ENCODE peak calls at places on chromosomes 1 and 21, in nine cellular contexts. G is cardiac muscle cell; D is mesendoderm; L is suprapubic skin; H is BE2C; X is fibroblast of lung; Q is pancreas; A is CD8-positive, alpha-beta T cell; M is small intestine. R is an unnamed sample. For H3K27me3 and H3K4me1, the result is how much of the 10 kb centered on the place peaks cover.

GRCh38 chr1:35715568-35716002 is 3.1 kb downstream of the C1orf216 start:
- DNase-seq in M (peak), D (peak), A (peak), Q (peak), G (peak), L (peak), H (peak), X (peak), R (peak)

GRCh38 chr1:111576547-111576946 is 43.0 kb upstream of the RAP1A start:
- DNase-seq in D (no peak), A (no peak), X (no peak), G (no peak), Q (peak), M (peak), L (no peak), H (no peak), R (no peak)

GRCh38 chr21:42674351-42674940 is 21.0 kb downstream of the PDE9A start:
- DNase-seq in D (peak), M (no peak), A (no peak), G (peak), X (peak), H (peak), Q (no peak), L (no peak), R (no peak)

GRCh38 chr21:14013056-14013603 is 197.6 kb downstream of the LIPI start:
- DNase-seq in M (no peak), L (no peak), D (no peak), X (no peak), H (no peak), Q (no peak), G (no peak), A (no peak), R (no peak)

GRCh38 chr1:150002217-150002616 is 8.3 kb downstream of the OTUD7B start:
- DNase-seq in D (no peak), G (no peak), L (no peak), X (no peak), A (no peak), M (no peak), Q (no peak), H (no peak), R (no peak)

GRCh38 chr1:6082430-6082971 is 36.8 kb downstream of the KCNAB2 start:
- DNase-seq in H (peak), D (peak), M (peak), A (no peak), Q (no peak), X (peak), G (peak), L (no peak), R (no peak)

GRCh38 chr1:160428655-160429054 is 28.3 kb downstream of the VANGL2 start:
- DNase-seq in X (peak), M (peak), G (peak), D (peak), Q (peak), H (peak), A (peak), L (no peak), R (no peak)

GRCh38 chr1:153122831-153123421 is 9.6 kb upstream of the SPRR2F start:
- DNase-seq in A (no peak), G (no peak), M (no peak), Q (peak), L (no peak), D (peak), H (no peak), X (no peak), R (peak)

GRCh38 chr1:23634840-23635642 is 56.6 kb upstream of the RPL11 start:
- DNase-seq in Q (peak), A (peak), X (peak), L (peak), G (peak), M (peak), D (peak), H (peak), R (no peak)

GRCh38 chr21:45836268-45836655 is 145.3 kb upstream of the COL6A1 start:
- DNase-seq in A (no peak), G (peak), L (no peak), Q (no peak), H (peak), X (peak), M (no peak), D (no peak), R (no peak)

GRCh38 chr1:39727932-39728317 is 10.8 kb upstream of the PPIE start:
- DNase-seq in D (no peak), Q (no peak), H (no peak), X (no peak), L (no peak), A (no peak), G (no peak), M (no peak), R (no peak)

GRCh38 chr1:39729842-39730241 is 8.8 kb upstream of the PPIE start:
- DNase-seq in L (no peak), M (no peak), A (no peak), X (no peak), H (no peak), Q (no peak), D (no peak), G (peak), R (no peak)

GRCh38 chr1:39726600-39726999 is 12.1 kb upstream of the PPIE start:
- DNase-seq in A (no peak), M (no peak), Q (no peak), X (no peak), L (no peak), D (no peak), H (no peak), G (no peak), R (no peak)

GRCh38 chr1:39729030-39729429 is 9.7 kb upstream of the PPIE start:
- DNase-seq in A (no peak), Q (no peak), M (no peak), D (no peak), G (peak), X (no peak), H (no peak), L (no peak), R (peak)

DNA sequence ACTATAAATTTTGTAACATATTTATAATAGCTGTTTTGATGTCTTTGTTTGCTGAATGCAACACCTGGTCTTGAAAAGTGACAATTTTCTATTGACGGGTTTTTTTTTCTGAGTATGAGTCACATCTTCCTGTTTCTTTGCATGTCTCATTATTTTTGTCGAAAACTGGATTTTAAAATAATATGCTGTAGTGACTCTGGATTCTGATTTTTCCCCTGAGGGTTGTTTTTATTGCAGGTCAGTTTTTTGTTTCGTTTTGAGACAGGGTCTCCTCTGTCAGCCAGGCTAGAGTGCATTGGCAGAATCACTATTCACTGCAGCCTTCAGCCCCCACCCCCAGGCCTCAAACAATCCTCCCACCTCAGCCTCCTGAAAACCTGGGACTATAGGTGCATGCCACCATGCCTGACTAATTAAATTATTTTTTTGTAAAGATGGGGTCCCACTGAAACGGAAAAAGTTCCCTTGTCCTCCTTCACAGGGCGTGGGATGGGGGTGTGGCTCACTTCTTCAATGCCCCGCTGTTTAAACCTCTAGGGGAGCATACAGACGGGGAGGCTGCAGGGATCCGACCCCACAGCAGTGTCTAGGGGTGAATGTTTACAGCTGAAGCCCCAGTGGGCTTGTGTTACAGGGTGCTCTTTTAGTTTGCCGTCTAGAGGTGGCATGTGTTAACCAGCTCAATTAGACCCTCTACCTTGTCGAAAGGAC is 11.3 kb upstream of the PPIE start:
- DNase-seq in L (no peak), A (no peak), G (no peak), M (no peak), Q (no peak), X (no peak), H (no peak), D (no peak), R (no peak)
- H3K27me3 ChIP-seq in L (half or more), A (under half), G (half or more), M (under half), Q (under half), X (under half), H (under half), D (under half), R (half or more)

GRCh38 chr1:61285371-61285885 is 203.1 kb downstream of the NFIA start:
- DNase-seq in Q (no peak), L (no peak), G (no peak), A (no peak), X (no peak), H (no peak), M (no peak), D (no peak), R (no peak)

GRCh38 chr1:61284933-61285332 is 202.6 kb downstream of the NFIA start:
- DNase-seq in H (no peak), D (no peak), G (no peak), X (no peak), A (no peak), M (no peak), L (no peak), Q (no peak), R (no peak)

GRCh38 chr1:61287014-61287413 is 204.7 kb downstream of the NFIA start:
- DNase-seq in A (no peak), L (no peak), Q (no peak), H (no peak), D (no peak), G (peak), M (no peak), X (no peak), R (peak)

GRCh38 chr1:61282387-61282786 is 200.0 kb downstream of the NFIA start:
- DNase-seq in L (no peak), H (no peak), A (no peak), M (no peak), D (no peak), X (no peak), G (peak), Q (no peak), R (no peak)

GRCh38 chr1:61284226-61284854 is 202.0 kb downstream of the NFIA start:
- DNase-seq in L (no peak), D (peak), A (no peak), Q (no peak), G (no peak), X (no peak), H (no peak), M (no peak), R (peak)
- H3K4me1 ChIP-seq in L (under half), D (under half), A (under half), Q (under half), G (under half), X (under half), H (under half), M (under half), R (under half)

GRCh38 chr1:165561257-165561656 is 17.5 kb downstream of the LRRC52 start:
- DNase-seq in Q (no peak), G (no peak), M (no peak), A (no peak), X (no peak), H (no peak), L (no peak), D (no peak), R (no peak)

GRCh38 chr1:165560834-165561233 is 17.0 kb downstream of the LRRC52 start:
- DNase-seq in M (no peak), G (peak), H (no peak), L (no peak), D (peak), A (no peak), Q (no peak), X (no peak), R (no peak)

GRCh38 chr1:165564561-165564960 is 20.8 kb downstream of the LRRC52 start:
- DNase-seq in A (no peak), H (peak), X (no peak), M (peak), Q (no peak), G (no peak), D (no peak), L (no peak), R (no peak)

GRCh38 chr1:165563551-165563950 is 19.8 kb downstream of the LRRC52 start:
- DNase-seq in G (no peak), Q (no peak), D (no peak), M (no peak), X (no peak), H (no peak), L (no peak), A (no peak), R (no peak)

GRCh38 chr1:165562576-165562975 is 18.8 kb downstream of the LRRC52 start:
- DNase-seq in M (no peak), X (no peak), A (no peak), D (no peak), Q (no peak), G (no peak), H (no peak), L (no peak), R (peak)
- H3K27me3 ChIP-seq in M (under half), X (under half), A (under half), D (under half), Q (under half), G (under half), H (under half), L (under half), R (under half)

DNA sequence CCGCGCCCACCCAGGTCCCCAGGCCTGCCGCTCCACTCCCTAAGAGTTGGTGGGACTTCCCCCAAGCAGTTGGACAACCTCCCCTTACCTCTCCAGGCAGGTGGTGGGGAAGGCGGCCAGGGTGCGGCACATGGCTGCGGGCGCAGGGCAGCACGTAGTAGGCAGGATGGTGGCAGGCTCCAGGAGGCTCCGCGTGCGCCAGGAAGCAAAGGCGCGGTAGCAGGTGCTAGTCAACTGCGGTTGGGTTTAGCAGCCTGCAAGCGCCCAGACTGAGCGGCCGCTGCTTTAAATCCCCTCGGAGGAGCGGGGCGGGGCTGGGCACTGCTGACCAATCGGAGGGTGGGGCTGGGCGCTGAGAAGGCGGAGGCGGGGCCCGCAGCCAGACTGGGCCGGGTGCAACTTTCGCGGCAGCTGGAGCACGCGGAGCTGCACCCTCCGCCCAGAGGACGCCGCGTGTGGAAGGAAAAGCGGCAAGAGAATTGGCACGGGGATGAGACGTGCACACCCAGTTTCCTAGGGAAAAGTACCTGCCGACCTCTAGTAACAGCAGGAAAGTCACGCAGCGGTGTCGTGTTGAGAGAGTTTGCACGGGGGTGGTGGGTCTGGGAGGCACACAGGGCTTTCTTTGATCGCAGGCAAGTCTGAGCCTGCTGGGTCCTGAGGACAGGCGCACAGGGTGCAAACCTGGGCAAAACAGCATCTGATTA is at the start of gene RGS16:
- DNase-seq in H (peak), X (peak), L (peak), G (peak), A (peak), M (peak), Q (peak), D (peak), R (peak)
- H3K4me1 ChIP-seq in H (under half), X (under half), L (under half), G (under half), A (under half), M (under half), Q (under half), D (under half), R (under half)

GRCh38 chr1:172163479-172164215 is 256.8 kb upstream of the C1orf105 start:
- DNase-seq in G (peak), A (no peak), H (no peak), D (no peak), L (no peak), X (peak), Q (no peak), M (no peak), R (no peak)
- H3K27me3 ChIP-seq in G (under half), A (under half), H (under half), D (under half), L (under half), X (under half), Q (under half), M (under half), R (under half)